ENCODE peak calls at places on chromosome 15, in ten cellular contexts. E is MM.1S; V is AML-193; W is SHP77; L is left ventricle myocardium superior; R is myocyte; U is NCI-H510A treated with DMSO at 0.1 percent for 48 hours; Z is activated CD4-positive, alpha-beta T cell treated with anti-CD3 and anti-CD28 coated beads for 48 hours; N is AG08395; H is OCI-LY7. F is an unnamed sample.

GRCh38 chr15:83320831-83321230 is 36.4 kb upstream of the BNC1 start:
- DNase-seq in E (no peak), V (no peak), W (no peak), L (no peak), R (peak; percentile 37), U (no peak), Z (no peak), N (no peak), H (no peak), F (no peak)

GRCh38 chr15:50259276-50259675 is 6.2 kb downstream of the HDC start:
- DNase-seq in E (no peak), V (no peak), W (no peak), L (no peak), R (no peak), U (no peak), Z (no peak), N (no peak), H (no peak), F (no peak)

GRCh38 chr15:67005294-67005996 is 60.0 kb upstream of the SMAD3 start:
- DNase-seq in E (no peak), V (no peak), W (no peak), L (no peak), R (no peak), U (no peak), Z (no peak), N (no peak), H (no peak), F (no peak)

GRCh38 chr15:35649575-35649974 is 103.6 kb upstream of the DPH6 start:
- DNase-seq in E (no peak), V (no peak), W (no peak), L (no peak), R (no peak), U (no peak), Z (no peak), N (no peak), H (no peak), F (no peak)

GRCh38 chr15:65902373-65902772 is 33.1 kb downstream of the RAB11A start:
- DNase-seq in E (no peak), V (peak; percentile 93), W (peak; percentile 52), L (peak; percentile 41), R (peak; percentile 32), U (peak; percentile 55), Z (no peak), N (no peak), H (peak; percentile 78), F (no peak)

GRCh38 chr15:70324001-70324974 is 226.6 kb upstream of the TLE3 start:
- DNase-seq in E (no peak), V (no peak), W (no peak), L (no peak), R (no peak), U (no peak), Z (no peak), N (peak; percentile 68), H (no peak), F (no peak)

GRCh38 chr15:47384316-47384715 is 333.0 kb upstream of the SEMA6D start:
- DNase-seq in E (no peak), V (no peak), W (no peak), L (peak; percentile 41), R (no peak), U (no peak), Z (no peak), N (peak; percentile 91), H (no peak), F (peak; percentile 56)

GRCh38 chr15:70259030-70259424 is 161.3 kb upstream of the TLE3 start:
- DNase-seq in E (no peak), V (peak; percentile 61), W (peak; percentile 61), L (peak; percentile 75), R (peak; percentile 96), U (peak; percentile 59), Z (peak; percentile 36), N (peak; percentile 76), H (peak; percentile 56), F (no peak)

F was measured in RKO.